ENCODE peak calls at places on chromosomes 11 and 22, in four cellular contexts. B is K562, P is HepG2, N is H1. D is an unnamed sample. For H3K4me1, the result is how much of the 10 kb centered on the place peaks cover.

GRCh38 chr11:18397921-18398320 is 3.6 kb downstream of the LDHA start:
- DNase-seq in B (no peak), P (no peak), N (no peak), D (no peak)

GRCh38 chr11:100525197-100525596 is 161.9 kb upstream of the ARHGAP42 start:
- DNase-seq in B (no peak), P (no peak), N (no peak), D (no peak)

GRCh38 chr11:20596629-20597129 is 2.7 kb upstream of the SLC6A5 start:
- DNase-seq in B (peak), P (no peak), N (no peak), D (no peak)

GRCh38 chr11:37942081-37942480 is 1344.0 kb upstream of the RAG2 start:
- DNase-seq in B (no peak), P (no peak), N (no peak), D (no peak)

GRCh38 chr11:129992161-129992944 is 10.3 kb downstream of the PRDM10 start:
- DNase-seq in B (peak), P (peak), N (peak), D (peak)

GRCh38 chr11:76642341-76642740 is 28.2 kb downstream of the LRRC32 start:
- DNase-seq in B (no peak), P (no peak), N (no peak), D (no peak)

GRCh38 chr11:48098024-48098423 is 117.7 kb downstream of the PTPRJ start:
- DNase-seq in B (no peak), P (no peak), N (peak), D (no peak)

GRCh38 chr11:19393119-19393518 is 152.4 kb upstream of the E2F8 start:
- DNase-seq in B (no peak), P (no peak), N (no peak), D (no peak)

GRCh38 chr22:22893891-22894739 is 6.5 kb downstream of the IGLL5 start:
- DNase-seq in B (peak), P (no peak), N (no peak), D (no peak)

GRCh38 chr11:86748296-86748695 is 52.0 kb upstream of the PRSS23 start:
- DNase-seq in B (no peak), P (no peak), N (no peak), D (no peak)

GRCh38 chr11:120186799-120187591 is 23.8 kb upstream of the OAF start:
- DNase-seq in B (no peak), P (peak), N (no peak), D (no peak)

GRCh38 chr11:67213251-67213650 is 53.0 kb upstream of the GRK2 start:
- DNase-seq in B (no peak), P (no peak), N (no peak), D (no peak)

GRCh38 chr11:15901046-15901445 is 455.3 kb downstream of the SOX6 start:
- DNase-seq in B (no peak), P (peak), N (no peak), D (no peak)

GRCh38 chr11:73308963-73309960 is 1.2 kb downstream of the ARHGEF17 start:
- DNase-seq in B (peak), P (peak), N (peak), D (peak)

GRCh38 chr11:95338430-95338991 is 107.5 kb upstream of the SESN3 start:
- DNase-seq in B (no peak), P (no peak), N (peak), D (no peak)

GRCh38 chr11:124707813-124708212 is 31.9 kb upstream of the NRGN start:
- DNase-seq in B (no peak), P (no peak), N (no peak), D (no peak)

GRCh38 chr22:46593211-46593676 is 26.9 kb upstream of the GRAMD4 start:
- DNase-seq in B (no peak), P (no peak), N (no peak), D (no peak)
- H3K4me1 ChIP-seq in B (under half), P (under half), N (under half), D (under half)

GRCh38 chr11:122743949-122744876 is 88.7 kb downstream of the UBASH3B start:
- DNase-seq in B (no peak), P (no peak), N (no peak), D (no peak)

GRCh38 chr11:122745111-122745510 is 89.6 kb downstream of the UBASH3B start:
- DNase-seq in B (no peak), P (no peak), N (no peak), D (no peak)

GRCh38 chr11:122747358-122747757 is 90.9 kb upstream of the CRTAM start:
- DNase-seq in B (no peak), P (no peak), N (no peak), D (no peak)

GRCh38 chr11:122746611-122747305 is 91.2 kb downstream of the UBASH3B start:
- DNase-seq in B (no peak), P (no peak), N (no peak), D (no peak)

DNA sequence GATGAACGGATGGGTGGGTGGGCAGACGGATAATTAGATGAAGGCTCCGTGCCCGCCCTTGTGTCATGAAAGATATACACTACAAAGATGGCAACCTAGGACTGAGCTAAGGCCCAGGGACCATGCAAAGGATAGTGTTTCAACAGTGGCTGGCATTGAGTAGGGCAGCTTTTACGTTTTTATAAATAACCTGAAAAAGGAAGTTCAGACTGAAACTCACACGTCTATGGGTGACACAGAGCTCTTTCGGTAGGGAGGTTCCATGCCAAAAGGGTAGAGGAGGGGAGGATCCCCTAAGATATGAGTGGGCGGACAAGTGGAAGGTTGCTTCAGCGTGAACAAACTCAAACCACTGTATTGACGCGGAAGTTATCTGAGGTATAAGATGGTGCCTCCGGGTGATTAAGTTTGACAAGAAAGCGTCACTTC is 90.5 kb downstream of the UBASH3B start:
- DNase-seq in B (no peak), P (no peak), N (no peak), D (no peak)
- TF ChIP-seq EP300 in B (no peak), P (no peak), N (no peak), D (no peak)

GRCh38 chr11:68813778-68814177 is 27.9 kb downstream of the CPT1A start:
- DNase-seq in B (no peak), P (no peak), N (no peak), D (no peak)
- TF ChIP-seq JUN in B (no peak), P (no peak), N (no peak), D (no peak)

GRCh38 chr22:36351921-36352774 is 35.6 kb downstream of the MYH9 start:
- DNase-seq in B (no peak), P (peak), N (no peak), D (no peak)
- H3K4me1 ChIP-seq in B (under half), P (half or more), N (under half), D (half or more)

DNA sequence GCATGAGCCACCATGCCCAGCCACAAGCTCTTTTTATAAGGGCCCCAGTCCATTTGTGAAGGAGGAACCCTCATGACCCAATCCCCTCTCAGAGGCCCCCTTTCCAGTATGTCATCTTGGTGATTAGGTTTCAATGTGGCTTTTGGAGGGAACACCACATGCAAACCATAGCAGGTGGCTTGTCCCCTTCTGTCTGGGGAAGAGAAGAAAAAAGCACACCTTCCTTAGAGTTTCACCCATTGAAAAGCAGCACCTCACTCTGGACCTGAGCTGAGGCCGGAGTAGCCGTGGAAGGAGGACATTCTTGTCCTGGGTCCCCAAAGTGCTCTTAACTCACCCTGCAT is 25.4 kb downstream of the NEAT1 start:
- DNase-seq in B (no peak), P (no peak), N (no peak), D (no peak)
- TF ChIP-seq EP300 in B (no peak), P (no peak), N (no peak), D (no peak)

GRCh38 chr11:8036986-8037385 is 44.0 kb upstream of the TUB start:
- DNase-seq in B (no peak), P (no peak), N (no peak), D (no peak)
- TF ChIP-seq JUN in B (no peak), P (no peak), N (no peak), D (no peak)

GRCh38 chr11:75330279-75330678 is 21.2 kb downstream of the ARRB1 start:
- DNase-seq in B (no peak), P (no peak), N (no peak), D (no peak)
- H3K4me1 ChIP-seq in B (under half), P (under half), N (under half), D (under half)

GRCh38 chr11:17077520-17078401 is at the start of gene RPS13:
- DNase-seq in B (peak), P (peak), N (peak), D (peak)
- TF ChIP-seq EP300 in B (peak), P (peak), N (no peak), D (no peak)

DNA sequence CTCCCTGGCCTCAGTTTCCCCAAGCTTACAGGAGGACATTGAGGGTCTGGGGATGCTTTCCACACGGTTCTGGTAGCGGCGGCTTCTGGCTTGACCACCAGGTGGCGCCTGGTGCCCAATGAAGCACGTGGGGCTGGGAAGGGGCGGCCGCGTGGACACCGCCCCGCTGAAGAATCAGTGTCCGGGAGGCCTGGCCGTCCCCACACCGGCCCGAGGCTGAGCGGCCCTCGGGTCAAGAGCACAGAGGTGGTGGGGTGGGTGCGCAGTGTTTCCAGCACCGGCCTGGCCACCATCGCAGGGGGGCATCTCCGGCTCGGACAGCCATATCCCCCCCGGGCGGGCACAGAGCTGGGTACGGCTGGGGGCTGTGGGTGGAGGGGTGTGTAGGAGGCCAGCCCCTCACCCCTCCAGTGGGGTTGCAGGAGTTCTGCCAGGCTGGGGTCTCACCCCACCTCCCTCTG is 27.8 kb upstream of the PPARA start:
- DNase-seq in B (peak), P (peak), N (peak), D (peak)
- TF ChIP-seq JUN in B (no peak), P (no peak), N (no peak), D (no peak)